ENCODE peak calls at places on chromosomes 12 and 14, in four cellular contexts. L is HL-60, X is GM12891, Q is GM12878. Z is an unnamed sample.

GRCh38 chr12:82124711-82125110 is 233.5 kb downstream of the CCDC59 start:
- DNase-seq in Q (no peak), L (no peak), X (no peak), Z (no peak)

GRCh38 chr12:83818888-83819287 is 1093.7 kb downstream of the SLC6A15 start:
- DNase-seq in X (no peak), Q (no peak), L (no peak), Z (no peak)

GRCh38 chr14:36451346-36452065 is 68.5 kb downstream of the NKX2-1 start:
- DNase-seq in Q (no peak), X (no peak), L (no peak), Z (no peak)

GRCh38 chr14:75566321-75566720 is 12.1 kb upstream of the FLVCR2 start:
- DNase-seq in X (no peak), Q (no peak), L (no peak), Z (no peak)

GRCh38 chr12:31510034-31510433 is 80.9 kb downstream of the DENND5B start:
- DNase-seq in L (no peak), X (no peak), Q (no peak), Z (no peak)

GRCh38 chr14:87813691-87814090 is 179.3 kb downstream of the GALC start:
- DNase-seq in L (no peak), X (no peak), Q (no peak), Z (no peak)

GRCh38 chr14:93712079-93712837 is 76.0 kb downstream of the PRIMA1 start:
- DNase-seq in X (no peak), Q (no peak), L (no peak), Z (no peak)

GRCh38 chr12:53252349-53252916 is 15.7 kb upstream of the ESPL1 start:
- DNase-seq in L (no peak), X (no peak), Q (no peak), Z (peak; percentile 68)

GRCh38 chr12:14326699-14327098 is 38.8 kb upstream of the ATF7IP start:
- DNase-seq in X (no peak), Q (no peak), L (no peak), Z (no peak)

GRCh38 chr12:14993537-14994266 is 20.9 kb downstream of the PDE6H start:
- DNase-seq in L (no peak), X (no peak), Q (no peak), Z (no peak)

GRCh38 chr12:131511803-131512564 is 198.9 kb upstream of the SFSWAP start:
- DNase-seq in Q (no peak), X (no peak), L (no peak), Z (no peak)

GRCh38 chr12:54604436-54604835 is 16.0 kb upstream of the PPP1R1A start:
- DNase-seq in X (no peak), Q (no peak), L (no peak), Z (no peak)

GRCh38 chr14:33435911-33436310 is 497.2 kb downstream of the NPAS3 start:
- DNase-seq in Q (no peak), L (no peak), X (no peak), Z (no peak)

GRCh38 chr12:34334953-34335743 is 312.9 kb downstream of the ALG10 start:
- DNase-seq in L (no peak), Q (no peak), X (no peak), Z (peak; percentile 30)

GRCh38 chr14:38527502-38527878 is 271.6 kb upstream of the CLEC14A start:
- DNase-seq in Q (no peak), X (no peak), L (no peak), Z (no peak)

GRCh38 chr14:21300892-21301291 is 21.0 kb downstream of the RPGRIP1 start:
- DNase-seq in X (peak; percentile 41), L (peak; percentile 24), Q (no peak), Z (no peak)

GRCh38 chr14:33773205-33774030 is 177.5 kb downstream of the EGLN3 start:
- DNase-seq in L (no peak), Q (no peak), X (no peak), Z (no peak)

GRCh38 chr14:92922883-92923743 is at the start of gene CHGA:
- DNase-seq in L (peak; percentile 30), X (peak; percentile 75), Q (no peak), Z (peak; percentile 77)

GRCh38 chr12:100716949-100717732 is 77.4 kb upstream of the ANO4 start:
- DNase-seq in X (peak; percentile 15), Q (no peak), L (no peak), Z (no peak)

GRCh38 chr12:100718212-100718611 is 76.4 kb upstream of the ANO4 start:
- DNase-seq in Q (no peak), X (no peak), L (no peak), Z (no peak)

GRCh38 chr12:100721193-100721592 is 73.4 kb upstream of the ANO4 start:
- DNase-seq in X (no peak), Q (no peak), L (no peak), Z (no peak)

GRCh38 chr12:100717733-100718067 is 76.9 kb upstream of the ANO4 start:
- DNase-seq in L (no peak), Q (no peak), X (no peak), Z (no peak)

GRCh38 chr12:100720016-100720654 is 74.4 kb upstream of the ANO4 start:
- DNase-seq in X (no peak), Q (no peak), L (no peak), Z (no peak)
- TF ChIP-seq SPI1 in X (no peak), Q (no peak), L (no peak), Z (no peak)

GRCh38 chr12:104424955-104425354 is 31.8 kb upstream of the CHST11 start:
- DNase-seq in Q (no peak), L (no peak), X (no peak), Z (no peak)

GRCh38 chr12:104421343-104421742 is 35.4 kb upstream of the CHST11 start:
- DNase-seq in L (no peak), X (no peak), Q (no peak), Z (no peak)

GRCh38 chr12:104423273-104423672 is 33.5 kb upstream of the CHST11 start:
- DNase-seq in Q (no peak), L (no peak), X (no peak), Z (no peak)

GRCh38 chr12:104422441-104422840 is 34.3 kb upstream of the CHST11 start:
- DNase-seq in X (no peak), L (no peak), Q (no peak), Z (no peak)

GRCh38 chr12:104423809-104424208 is 32.9 kb upstream of the CHST11 start:
- DNase-seq in L (no peak), X (no peak), Q (no peak), Z (no peak)
- TF ChIP-seq SPI1 in L (no peak), X (no peak), Q (no peak), Z (no peak)

GRCh38 chr12:104285740-104286537 is 17.6 kb upstream of the EID3 start:
- DNase-seq in L (no peak), Q (no peak), X (no peak), Z (no peak)
- TF ChIP-seq SPI1 in L (no peak), Q (no peak), X (no peak), Z (no peak)

GRCh38 chr12:58030566-58031279 is 89.4 kb downstream of the ATP23 start:
- DNase-seq in Q (no peak), X (no peak), L (peak; percentile 26), Z (no peak)
- TF ChIP-seq SPI1 in Q (no peak), X (no peak), L (peak; percentile 29), Z (no peak)

GRCh38 chr12:106581543-106582263 is 1.1 kb upstream of the RFX4 start:
- DNase-seq in Q (no peak), L (no peak), X (peak; percentile 20), Z (peak; percentile 19)
- TF ChIP-seq SPI1 in Q (no peak), L (no peak), X (no peak), Z (no peak)

DNA sequence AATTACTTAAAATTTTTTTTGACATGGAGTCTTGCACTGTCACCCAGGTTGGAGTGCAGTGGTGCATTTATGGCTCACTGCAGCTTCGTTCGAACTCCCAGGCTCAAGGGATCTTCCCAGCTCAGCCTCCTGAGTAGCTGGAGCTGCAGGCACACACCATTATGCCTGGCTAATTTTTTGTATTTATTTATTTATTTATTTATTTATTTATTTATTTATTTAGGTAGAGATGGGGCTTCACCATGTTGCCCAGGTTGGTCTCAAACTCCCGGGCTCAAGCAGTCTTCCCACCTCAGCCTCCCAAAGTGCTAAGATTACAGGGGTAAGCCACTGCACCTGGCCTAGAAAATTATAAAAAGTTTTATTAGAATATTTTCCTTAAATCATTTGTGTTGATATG is 73.6 kb downstream of the DACT1 start:
- DNase-seq in Q (no peak), X (no peak), L (no peak), Z (no peak)
- TF ChIP-seq SPI1 in Q (no peak), X (no peak), L (no peak), Z (no peak)